ENCODE peak calls at places on chromosomes 5 and 9, in seven cellular contexts. J is H9, G is mesendoderm, H is neuronal stem cell, T is H1, U is mesenchymal stem cell, I is trophoblast cell. X is an unnamed sample.

GRCh38 chr5:159304961-159305595 is 25.2 kb downstream of the IL12B start:
- DNase-seq in J (no peak), G (no peak), H (no peak), T (no peak), U (no peak), I (no peak), X (peak; percentile 33)

GRCh38 chr5:168135897-168136296 is 155.5 kb upstream of the WWC1 start:
- DNase-seq in J (no peak), G (no peak), H (no peak), T (no peak), U (no peak), I (no peak), X (no peak)

GRCh38 chr5:111367081-111367480 is 142.9 kb downstream of the CAMK4 start:
- DNase-seq in J (no peak), G (no peak), H (no peak), T (no peak), U (peak; percentile 20), I (peak; percentile 84), X (no peak)

GRCh38 chr5:39876146-39876545 is 451.4 kb upstream of the DAB2 start:
- DNase-seq in J (no peak), G (no peak), H (no peak), T (no peak), U (no peak), I (no peak), X (no peak)

GRCh38 chr5:140718266-140718592 is 18.0 kb downstream of the ZMAT2 start:
- DNase-seq in J (no peak), G (peak; percentile 34), H (no peak), T (no peak), U (no peak), I (no peak), X (no peak)

GRCh38 chr5:153490124-153491085 is at the start of gene GRIA1:
- DNase-seq in J (peak; percentile 64), G (peak; percentile 61), H (peak; percentile 46), T (peak; percentile 31), U (peak; percentile 57), I (no peak), X (peak; percentile 9)

GRCh38 chr9:26833792-26834191 is 58.8 kb downstream of the CAAP1 start:
- DNase-seq in J (peak; percentile 53), G (peak; percentile 68), H (no peak), T (peak; percentile 21), U (no peak), I (peak; percentile 66), X (no peak)

GRCh38 chr9:136726631-136727191 is 14.3 kb downstream of the DIPK1B start:
- DNase-seq in J (no peak), G (peak; percentile 78), H (no peak), T (no peak), U (peak; percentile 66), I (peak; percentile 55), X (peak; percentile 31)

GRCh38 chr5:626850-627249 is 14.7 kb downstream of the CEP72 start:
- DNase-seq in J (no peak), G (no peak), H (no peak), T (no peak), U (no peak), I (no peak), X (peak; percentile 25)

GRCh38 chr5:172775326-172776234 is 4.6 kb upstream of the DUSP1 start:
- DNase-seq in J (no peak), G (peak; percentile 39), H (no peak), T (no peak), U (peak; percentile 97), I (peak; percentile 98), X (peak; percentile 90)

GRCh38 chr9:15967068-15967467 is 414.2 kb downstream of the CCDC171 start:
- DNase-seq in J (no peak), G (peak; percentile 2), H (no peak), T (no peak), U (no peak), I (no peak), X (no peak)

GRCh38 chr5:1077491-1078020 is 34.3 kb downstream of the SLC12A7 start:
- DNase-seq in J (no peak), G (no peak), H (no peak), T (no peak), U (no peak), I (no peak), X (no peak)

GRCh38 chr9:95570150-95570549 is 53.4 kb upstream of the PTCH1 start:
- DNase-seq in J (no peak), G (peak; percentile 85), H (no peak), T (no peak), U (peak; percentile 55), I (peak; percentile 80), X (peak; percentile 23)

GRCh38 chr9:137555179-137555578 is 3.5 kb downstream of the MRPL41 start:
- DNase-seq in J (no peak), G (no peak), H (no peak), T (no peak), U (no peak), I (no peak), X (no peak)

GRCh38 chr9:70402213-70402612 is 12.2 kb downstream of the KLF9 start:
- DNase-seq in J (no peak), G (no peak), H (no peak), T (no peak), U (peak; percentile 37), I (no peak), X (no peak)

GRCh38 chr9:21574261-21574660 is 92.1 kb upstream of the IFNE start:
- DNase-seq in J (no peak), G (no peak), H (no peak), T (no peak), U (no peak), I (peak; percentile 78), X (no peak)

GRCh38 chr9:109254317-109254716 is 66.5 kb downstream of the EPB41L4B start:
- DNase-seq in J (no peak), G (no peak), H (no peak), T (no peak), U (peak; percentile 30), I (peak; percentile 80), X (peak; percentile 86)

GRCh38 chr9:134908524-134909364 is 9.0 kb downstream of the FCN1 start:
- DNase-seq in J (no peak), G (no peak), H (no peak), T (no peak), U (no peak), I (no peak), X (no peak)

GRCh38 chr9:4674783-4675182 is 4.6 kb upstream of the CDC37L1 start:
- DNase-seq in J (no peak), G (no peak), H (no peak), T (no peak), U (peak; percentile 70), I (no peak), X (peak; percentile 95)

GRCh38 chr9:88320748-88321415 is 67.4 kb upstream of the SPIN1 start:
- DNase-seq in J (no peak), G (no peak), H (no peak), T (no peak), U (no peak), I (no peak), X (no peak)
- H2AK5ac ChIP-seq in J (no peak overlapping the region), G (no peak overlapping the region), H (peak overlapping the region; percentile 68), T (no peak overlapping the region), U (no peak overlapping the region), I (no peak overlapping the region), X (peak overlapping the region; percentile 37)

DNA sequence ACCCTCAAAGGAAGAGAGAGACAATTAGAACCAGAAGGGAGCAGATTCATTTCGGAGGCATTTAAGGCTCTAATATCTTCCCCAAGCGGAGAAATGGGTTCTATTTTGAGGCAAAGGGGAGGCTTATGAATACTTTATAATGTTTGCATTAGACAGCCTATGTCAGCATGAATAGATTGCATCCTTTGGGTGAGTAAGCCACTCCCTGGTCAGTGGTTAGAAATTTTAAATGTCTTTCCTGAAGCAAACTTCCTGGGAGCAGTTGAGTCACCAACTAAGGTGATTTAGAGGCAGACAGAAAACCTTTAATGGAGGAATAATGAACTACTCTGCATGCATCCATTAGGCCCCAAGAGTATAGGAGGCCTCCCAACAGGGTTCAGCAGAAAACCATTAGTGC is 204.9 kb downstream of the ELAVL2 start:
- DNase-seq in J (no peak), G (no peak), H (no peak), T (no peak), U (peak; percentile 4), I (no peak), X (no peak)
- H3K27ac ChIP-seq in J (no peak overlapping the region), G (no peak overlapping the region), H (no peak overlapping the region), T (no peak overlapping the region), U (no peak overlapping the region), I (no peak overlapping the region), X (no peak overlapping the region)

GRCh38 chr5:170832241-170832640 is 29.6 kb upstream of the RANBP17 start:
- DNase-seq in J (peak; percentile 35), G (peak; percentile 34), H (no peak), T (no peak), U (no peak), I (no peak), X (no peak)
- H2AK5ac ChIP-seq in J (no peak overlapping the region), G (no peak overlapping the region), H (no peak overlapping the region), T (no peak overlapping the region), U (no peak overlapping the region), I (no peak overlapping the region), X (no peak overlapping the region)

GRCh38 chr9:133708123-133708769 is 29.9 kb downstream of the SARDH start:
- DNase-seq in J (no peak), G (no peak), H (no peak), T (no peak), U (no peak), I (no peak), X (no peak)

GRCh38 chr9:133708770-133709611 is 29.2 kb downstream of the SARDH start:
- DNase-seq in J (no peak), G (no peak), H (no peak), T (no peak), U (no peak), I (no peak), X (no peak)

GRCh38 chr9:133706651-133707050 is 31.5 kb downstream of the SARDH start:
- DNase-seq in J (no peak), G (no peak), H (no peak), T (no peak), U (no peak), I (no peak), X (no peak)

GRCh38 chr9:133707065-133707760 is 30.9 kb downstream of the SARDH start:
- DNase-seq in J (no peak), G (no peak), H (no peak), T (no peak), U (no peak), I (no peak), X (peak; percentile 75)

GRCh38 chr9:133707761-133708122 is 30.4 kb downstream of the SARDH start:
- DNase-seq in J (no peak), G (no peak), H (no peak), T (no peak), U (no peak), I (no peak), X (no peak)
- H3K27ac ChIP-seq in J (no peak overlapping the region), G (no peak overlapping the region), H (no peak overlapping the region), T (no peak overlapping the region), U (no peak overlapping the region), I (no peak overlapping the region), X (no peak overlapping the region)

GRCh38 chr5:178554311-178554710 is 35.9 kb downstream of the COL23A1 start:
- DNase-seq in J (no peak), G (no peak), H (no peak), T (no peak), U (no peak), I (no peak), X (no peak)
- H2AK5ac ChIP-seq in J (no peak overlapping the region), G (no peak overlapping the region), H (no peak overlapping the region), T (peak overlapping the region; percentile 71), U (no peak overlapping the region), I (no peak overlapping the region), X (no peak overlapping the region)

DNA sequence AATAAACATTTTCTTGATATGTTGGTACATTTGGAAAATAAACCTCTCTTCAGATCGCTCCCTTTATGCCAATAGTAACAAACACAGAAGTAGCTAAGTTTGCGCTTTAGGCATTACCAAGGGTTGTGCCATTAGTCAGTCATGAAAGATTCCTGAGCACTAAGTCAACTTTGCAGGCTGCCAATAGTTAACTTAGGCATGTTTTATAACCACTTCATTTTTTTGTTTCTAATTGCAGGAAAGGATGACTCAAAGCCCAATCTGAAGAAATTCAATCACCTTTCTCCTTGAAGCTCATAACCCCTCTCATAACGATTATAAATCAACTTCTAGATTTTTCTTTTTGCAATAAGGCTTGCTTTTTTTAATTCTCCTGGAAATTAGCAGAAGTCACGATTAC is 517.0 kb downstream of the AGTPBP1 start:
- DNase-seq in J (no peak), G (no peak), H (no peak), T (no peak), U (peak; percentile 48), I (peak; percentile 6), X (no peak)
- H3K27ac ChIP-seq in J (no peak overlapping the region), G (no peak overlapping the region), H (no peak overlapping the region), T (no peak overlapping the region), U (no peak overlapping the region), I (no peak overlapping the region), X (no peak overlapping the region)

X was measured in IMR-90.